ENCODE peak calls at places on chromosomes 5 and 9, in ten cellular contexts. One of them, this sample, is unnamed.

GRCh38 chr5:141182248-141182647 is at the start of gene PCDHB16:
- DNase-seq in heart left ventricle: peak
- DNase-seq in lower leg skin: no peak
- DNase-seq in coronary artery: no peak
- DNase-seq in fibroblast of lung: peak
- DNase-seq in mucosa of descending colon: no peak
- DNase-seq in AG04449: no peak
- DNase-seq in pancreas: no peak
- DNase-seq in GM06990: no peak
- DNase-seq in IMR-90: peak
- DNase-seq in this sample: no peak

GRCh38 chr5:179375966-179376365 is 30.7 kb upstream of the ADAMTS2 start:
- DNase-seq in coronary artery: peak
- DNase-seq in IMR-90: no peak
- DNase-seq in pancreas: no peak
- DNase-seq in lower leg skin: no peak
- DNase-seq in mucosa of descending colon: no peak
- DNase-seq in fibroblast of lung: no peak
- DNase-seq in GM06990: no peak
- DNase-seq in AG04449: no peak
- DNase-seq in heart left ventricle: no peak
- DNase-seq in this sample: no peak

GRCh38 chr5:78896128-78896527 is 89.0 kb downstream of the ARSB start:
- DNase-seq in coronary artery: no peak
- DNase-seq in lower leg skin: no peak
- DNase-seq in heart left ventricle: no peak
- DNase-seq in pancreas: no peak
- DNase-seq in GM06990: no peak
- DNase-seq in AG04449: no peak
- DNase-seq in IMR-90: peak
- DNase-seq in fibroblast of lung: peak
- DNase-seq in mucosa of descending colon: no peak
- DNase-seq in this sample: no peak

GRCh38 chr5:45094876-45095275 is 286.1 kb downstream of the MRPS30 start:
- DNase-seq in coronary artery: no peak
- DNase-seq in heart left ventricle: no peak
- DNase-seq in fibroblast of lung: no peak
- DNase-seq in pancreas: no peak
- DNase-seq in IMR-90: no peak
- DNase-seq in AG04449: no peak
- DNase-seq in GM06990: no peak
- DNase-seq in mucosa of descending colon: no peak
- DNase-seq in lower leg skin: no peak
- DNase-seq in this sample: no peak

GRCh38 chr9:134696433-134696832 is 54.8 kb downstream of the COL5A1 start:
- DNase-seq in fibroblast of lung: no peak
- DNase-seq in IMR-90: no peak
- DNase-seq in mucosa of descending colon: no peak
- DNase-seq in GM06990: no peak
- DNase-seq in heart left ventricle: no peak
- DNase-seq in AG04449: no peak
- DNase-seq in pancreas: peak
- DNase-seq in lower leg skin: no peak
- DNase-seq in coronary artery: no peak
- DNase-seq in this sample: no peak

GRCh38 chr5:9596833-9597232 is 33.3 kb downstream of the TAS2R1 start:
- DNase-seq in AG04449: no peak
- DNase-seq in coronary artery: no peak
- DNase-seq in pancreas: no peak
- DNase-seq in GM06990: no peak
- DNase-seq in heart left ventricle: no peak
- DNase-seq in fibroblast of lung: no peak
- DNase-seq in IMR-90: no peak
- DNase-seq in mucosa of descending colon: no peak
- DNase-seq in lower leg skin: no peak
- DNase-seq in this sample: no peak

GRCh38 chr9:125701351-125701750 is 5.7 kb downstream of the MAPKAP1 start:
- DNase-seq in fibroblast of lung: peak
- DNase-seq in coronary artery: no peak
- DNase-seq in heart left ventricle: no peak
- DNase-seq in lower leg skin: no peak
- DNase-seq in AG04449: peak
- DNase-seq in GM06990: no peak
- DNase-seq in IMR-90: peak
- DNase-seq in mucosa of descending colon: no peak
- DNase-seq in pancreas: no peak
- DNase-seq in this sample: no peak

GRCh38 chr9:136996361-136997281 is at the start of gene CLIC3:
- DNase-seq in mucosa of descending colon: peak
- DNase-seq in heart left ventricle: no peak
- DNase-seq in pancreas: no peak
- DNase-seq in coronary artery: no peak
- DNase-seq in fibroblast of lung: peak
- DNase-seq in IMR-90: no peak
- DNase-seq in GM06990: peak
- DNase-seq in AG04449: no peak
- DNase-seq in lower leg skin: no peak
- DNase-seq in this sample: no peak

GRCh38 chr9:130995399-130995941 is 13.5 kb upstream of the LAMC3 start:
- DNase-seq in fibroblast of lung: peak
- DNase-seq in AG04449: no peak
- DNase-seq in mucosa of descending colon: peak
- DNase-seq in GM06990: no peak
- DNase-seq in pancreas: no peak
- DNase-seq in lower leg skin: no peak
- DNase-seq in coronary artery: no peak
- DNase-seq in heart left ventricle: peak
- DNase-seq in IMR-90: peak
- DNase-seq in this sample: no peak

GRCh38 chr5:172854958-172855357 is 20.9 kb downstream of the ERGIC1 start:
- DNase-seq in GM06990: no peak
- DNase-seq in mucosa of descending colon: no peak
- DNase-seq in fibroblast of lung: no peak
- DNase-seq in pancreas: no peak
- DNase-seq in lower leg skin: no peak
- DNase-seq in AG04449: no peak
- DNase-seq in coronary artery: no peak
- DNase-seq in IMR-90: no peak
- DNase-seq in heart left ventricle: no peak
- DNase-seq in this sample: no peak

GRCh38 chr5:62974623-62975022 is 396.0 kb downstream of the LRRC70 start:
- DNase-seq in GM06990: no peak
- DNase-seq in IMR-90: no peak
- DNase-seq in coronary artery: no peak
- DNase-seq in lower leg skin: no peak
- DNase-seq in AG04449: no peak
- DNase-seq in mucosa of descending colon: no peak
- DNase-seq in fibroblast of lung: no peak
- DNase-seq in heart left ventricle: no peak
- DNase-seq in pancreas: no peak
- DNase-seq in this sample: no peak

GRCh38 chr5:132253452-132254320 is 3.8 kb upstream of the PDLIM4 start:
- DNase-seq in lower leg skin: no peak
- DNase-seq in IMR-90: no peak
- DNase-seq in coronary artery: peak
- DNase-seq in mucosa of descending colon: no peak
- DNase-seq in AG04449: no peak
- DNase-seq in pancreas: no peak
- DNase-seq in heart left ventricle: no peak
- DNase-seq in fibroblast of lung: no peak
- DNase-seq in GM06990: no peak
- DNase-seq in this sample: no peak

GRCh38 chr5:132138260-132138659 is 64.7 kb downstream of the CSF2 start:
- DNase-seq in AG04449: no peak
- DNase-seq in coronary artery: no peak
- DNase-seq in fibroblast of lung: peak
- DNase-seq in IMR-90: peak
- DNase-seq in mucosa of descending colon: no peak
- DNase-seq in lower leg skin: no peak
- DNase-seq in GM06990: no peak
- DNase-seq in pancreas: no peak
- DNase-seq in heart left ventricle: no peak
- DNase-seq in this sample: no peak

DNA sequence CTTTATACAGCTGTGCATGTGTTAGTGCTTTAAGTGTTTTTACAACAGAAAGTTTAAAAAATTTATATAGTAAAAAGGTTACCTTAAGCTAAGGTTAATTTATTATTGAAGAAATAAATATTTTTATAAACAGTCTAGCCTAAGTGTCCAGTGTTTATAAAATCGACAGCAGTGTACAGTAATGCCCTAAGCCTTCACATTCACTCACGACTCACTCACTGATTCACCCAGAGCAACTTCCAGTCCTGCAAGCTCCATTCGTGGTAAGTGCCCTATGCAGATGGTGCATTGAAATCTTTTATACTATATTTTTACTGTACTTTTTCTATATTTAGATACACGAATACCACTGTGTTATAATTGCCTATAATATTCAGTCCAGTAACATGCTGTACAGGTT is 159.1 kb downstream of the ROR2 start:
- DNase-seq in fibroblast of lung: no peak
- DNase-seq in GM06990: no peak
- DNase-seq in lower leg skin: no peak
- DNase-seq in mucosa of descending colon: no peak
- DNase-seq in pancreas: no peak
- DNase-seq in heart left ventricle: no peak
- DNase-seq in coronary artery: no peak
- DNase-seq in AG04449: no peak
- DNase-seq in IMR-90: peak
- DNase-seq in this sample: no peak
- TF ChIP-seq CTCF in fibroblast of lung: no peak
- TF ChIP-seq CTCF in GM06990: no peak
- TF ChIP-seq CTCF in lower leg skin: no peak
- TF ChIP-seq CTCF in mucosa of descending colon: no peak
- TF ChIP-seq CTCF in pancreas: no peak
- TF ChIP-seq CTCF in heart left ventricle: no peak
- TF ChIP-seq CTCF in coronary artery: no peak
- TF ChIP-seq CTCF in AG04449: no peak
- TF ChIP-seq CTCF in IMR-90: no peak
- TF ChIP-seq CTCF in this sample: no peak

GRCh38 chr9:89414670-89415069 is 83.2 kb downstream of the SEMA4D start:
- DNase-seq in IMR-90: no peak
- DNase-seq in AG04449: no peak
- DNase-seq in mucosa of descending colon: no peak
- DNase-seq in GM06990: no peak
- DNase-seq in lower leg skin: no peak
- DNase-seq in coronary artery: no peak
- DNase-seq in pancreas: no peak
- DNase-seq in fibroblast of lung: no peak
- DNase-seq in heart left ventricle: no peak
- DNase-seq in this sample: no peak
- H3K4me3 ChIP-seq in IMR-90: no peak
- H3K4me3 ChIP-seq in AG04449: no peak
- H3K4me3 ChIP-seq in mucosa of descending colon: no peak
- H3K4me3 ChIP-seq in GM06990: no peak
- H3K4me3 ChIP-seq in lower leg skin: no peak
- H3K4me3 ChIP-seq in coronary artery: no peak
- H3K4me3 ChIP-seq in pancreas: no peak
- H3K4me3 ChIP-seq in fibroblast of lung: no peak
- H3K4me3 ChIP-seq in heart left ventricle: no peak
- H3K4me3 ChIP-seq in this sample: no peak

GRCh38 chr9:93380410-93381060 is 71.0 kb upstream of the FAM120A start:
- DNase-seq in lower leg skin: no peak
- DNase-seq in fibroblast of lung: no peak
- DNase-seq in GM06990: no peak
- DNase-seq in IMR-90: no peak
- DNase-seq in heart left ventricle: no peak
- DNase-seq in coronary artery: no peak
- DNase-seq in pancreas: no peak
- DNase-seq in AG04449: no peak
- DNase-seq in mucosa of descending colon: no peak
- DNase-seq in this sample: no peak
- TF ChIP-seq CTCF in lower leg skin: no peak
- TF ChIP-seq CTCF in fibroblast of lung: no peak
- TF ChIP-seq CTCF in GM06990: no peak
- TF ChIP-seq CTCF in IMR-90: no peak
- TF ChIP-seq CTCF in heart left ventricle: no peak
- TF ChIP-seq CTCF in coronary artery: no peak
- TF ChIP-seq CTCF in pancreas: no peak
- TF ChIP-seq CTCF in AG04449: no peak
- TF ChIP-seq CTCF in mucosa of descending colon: no peak
- TF ChIP-seq CTCF in this sample: no peak

DNA sequence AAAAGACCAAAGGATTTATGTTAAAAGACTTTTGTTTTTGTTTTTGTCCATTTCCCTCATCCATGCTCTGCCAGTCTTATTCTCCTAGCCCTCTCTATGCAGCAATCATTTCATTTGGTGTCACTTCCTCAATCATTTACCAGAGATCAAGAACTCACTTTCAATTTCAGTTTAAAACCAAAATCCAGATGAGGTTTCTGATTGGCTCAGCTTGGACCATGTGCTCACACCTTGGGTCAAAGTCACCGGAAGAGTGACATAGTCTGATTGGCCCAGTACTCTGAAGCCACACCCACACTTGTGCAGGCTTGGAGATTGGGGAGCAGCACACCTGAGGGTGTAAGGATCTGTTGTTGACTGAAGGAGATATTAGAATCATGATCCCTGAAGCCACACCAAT is 79.6 kb downstream of the TLR4 start:
- DNase-seq in GM06990: peak
- DNase-seq in IMR-90: no peak
- DNase-seq in fibroblast of lung: no peak
- DNase-seq in lower leg skin: no peak
- DNase-seq in heart left ventricle: no peak
- DNase-seq in coronary artery: no peak
- DNase-seq in AG04449: no peak
- DNase-seq in mucosa of descending colon: no peak
- DNase-seq in pancreas: no peak
- DNase-seq in this sample: peak
- H3K4me3 ChIP-seq in GM06990: no peak
- H3K4me3 ChIP-seq in IMR-90: no peak
- H3K4me3 ChIP-seq in fibroblast of lung: no peak
- H3K4me3 ChIP-seq in lower leg skin: no peak
- H3K4me3 ChIP-seq in heart left ventricle: peak
- H3K4me3 ChIP-seq in coronary artery: peak
- H3K4me3 ChIP-seq in AG04449: no peak
- H3K4me3 ChIP-seq in mucosa of descending colon: no peak
- H3K4me3 ChIP-seq in pancreas: no peak
- H3K4me3 ChIP-seq in this sample: no peak

This sample was measured in GM12864.